ENCODE peak calls at places on chromosomes 2 and 18, in eight cellular contexts. P is neural progenitor cell, E is IMR-90, V is hepatocyte, B is mammary epithelial cell, D is fibroblast of lung, M is A549, J is HCT116. R is an unnamed sample.

GRCh38 chr18:61605376-61606067 is 272.3 kb downstream of the CDH20 start:
- DNase-seq in P (no peak), E (no peak), V (no peak), B (no peak), D (no peak), M (no peak), J (no peak), R (no peak)

GRCh38 chr2:42103829-42104228 is 56.0 kb downstream of the PKDCC start:
- DNase-seq in P (no peak), E (no peak), V (no peak), B (no peak), D (no peak), M (no peak), J (no peak), R (no peak)

GRCh38 chr2:100416939-100417744 is at the start of gene CHST10:
- DNase-seq in P (peak; percentile 85), E (peak; percentile 28), V (peak; percentile 83), B (peak; percentile 21), D (peak; percentile 61), M (peak; percentile 59), J (no peak), R (peak; percentile 36)

GRCh38 chr2:133262888-133263287 is 305.4 kb downstream of the NCKAP5 start:
- DNase-seq in P (peak; percentile 11), E (no peak), V (no peak), B (peak; percentile 19), D (no peak), M (peak; percentile 35), J (no peak), R (no peak)

GRCh38 chr2:211751853-211752252 is 786.7 kb downstream of the ERBB4 start:
- DNase-seq in P (no peak), E (no peak), V (no peak), B (no peak), D (no peak), M (no peak), J (no peak), R (no peak)

GRCh38 chr18:56086176-56086575 is 498.2 kb upstream of the TCF4 start:
- DNase-seq in P (no peak), E (peak; percentile 38), V (no peak), B (no peak), D (peak; percentile 69), M (no peak), J (no peak), R (peak; percentile 74)

GRCh38 chr2:32937602-32938450 is 8.9 kb upstream of the LTBP1 start:
- DNase-seq in P (peak; percentile 66), E (peak; percentile 52), V (peak; percentile 64), B (peak; percentile 43), D (peak; percentile 49), M (no peak), J (peak; percentile 26), R (peak; percentile 46)

GRCh38 chr18:12391487-12392136 is 14.6 kb upstream of the AFG3L2 start:
- DNase-seq in P (peak; percentile 76), E (peak; percentile 75), V (peak; percentile 86), B (peak; percentile 48), D (peak; percentile 52), M (peak; percentile 53), J (peak; percentile 52), R (peak; percentile 30)

GRCh38 chr2:216872624-216873023 is 12.8 kb upstream of the TNP1 start:
- DNase-seq in P (no peak), E (no peak), V (no peak), B (no peak), D (no peak), M (no peak), J (no peak), R (no peak)

GRCh38 chr2:216872040-216872439 is 12.2 kb upstream of the TNP1 start:
- DNase-seq in P (no peak), E (no peak), V (no peak), B (no peak), D (no peak), M (no peak), J (no peak), R (no peak)

GRCh38 chr2:216870508-216871332 is 10.9 kb upstream of the TNP1 start:
- DNase-seq in P (no peak), E (no peak), V (no peak), B (no peak), D (no peak), M (no peak), J (no peak), R (no peak)

GRCh38 chr2:216873573-216873972 is 13.7 kb upstream of the TNP1 start:
- DNase-seq in P (no peak), E (no peak), V (no peak), B (no peak), D (no peak), M (no peak), J (no peak), R (no peak)

DNA sequence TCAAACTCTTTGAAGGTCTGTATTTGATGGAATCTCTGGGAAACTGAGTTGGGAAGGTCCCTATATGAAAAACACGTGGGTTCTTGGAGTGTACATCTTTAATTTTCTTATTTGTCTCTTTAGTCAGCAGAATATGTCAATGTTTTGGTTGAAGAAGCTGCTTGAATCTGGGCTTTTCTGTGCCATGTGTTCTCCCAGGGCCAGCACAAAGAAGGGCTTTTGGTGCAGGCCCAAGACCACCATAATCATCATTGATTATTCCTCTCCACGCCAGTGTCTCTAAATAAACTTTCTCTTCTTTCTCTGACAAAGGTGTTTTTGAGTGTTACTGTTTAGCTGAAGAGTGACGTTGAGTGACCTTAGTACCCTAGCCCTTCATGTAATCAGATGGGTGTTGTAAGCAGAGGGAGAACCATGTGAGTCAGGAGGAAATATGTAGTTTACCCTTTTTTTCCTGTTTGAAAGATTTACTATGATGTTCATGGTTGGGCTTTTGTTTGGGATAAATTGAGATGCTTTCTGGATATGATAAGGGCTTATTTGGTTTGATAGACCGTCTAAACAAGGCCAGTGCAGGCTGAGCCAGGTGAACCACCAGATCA is 11.6 kb upstream of the TNP1 start:
- DNase-seq in P (no peak), E (peak; percentile 29), V (peak; percentile 57), B (no peak), D (no peak), M (no peak), J (no peak), R (no peak)
- H3K27ac ChIP-seq in P (no peak overlapping the region), E (no peak overlapping the region), V (peak overlapping the region; percentile 85), B (no peak overlapping the region), D (no peak overlapping the region), M (no peak overlapping the region), J (no peak overlapping the region), R (no peak overlapping the region)

GRCh38 chr2:147463881-147464520 is 380.8 kb upstream of the ACVR2A start:
- DNase-seq in P (no peak), E (no peak), V (peak; percentile 63), B (no peak), D (no peak), M (peak; percentile 14), J (no peak), R (no peak)
- H3K4me2 ChIP-seq in P (no peak overlapping the region), E (no peak overlapping the region), V (no peak overlapping the region), B (no peak overlapping the region), D (no peak overlapping the region), M (no peak overlapping the region), J (peak overlapping the region; percentile 3), R (no peak overlapping the region)

GRCh38 chr2:156784034-156784433 is 347.9 kb downstream of the GPD2 start:
- DNase-seq in P (no peak), E (no peak), V (no peak), B (no peak), D (no peak), M (no peak), J (no peak), R (no peak)
- H3K27ac ChIP-seq in P (no peak overlapping the region), E (no peak overlapping the region), V (peak overlapping the region; percentile 5), B (no peak overlapping the region), D (no peak overlapping the region), M (no peak overlapping the region), J (no peak overlapping the region), R (no peak overlapping the region)

GRCh38 chr2:174038472-174038871 is 73.3 kb upstream of the SP3 start:
- DNase-seq in P (no peak), E (no peak), V (no peak), B (no peak), D (no peak), M (no peak), J (no peak), R (no peak)

GRCh38 chr2:174039551-174040416 is 74.6 kb upstream of the SP3 start:
- DNase-seq in P (peak; percentile 88), E (peak; percentile 97), V (peak; percentile 95), B (peak; percentile 90), D (peak; percentile 92), M (peak; percentile 95), J (peak; percentile 94), R (peak; percentile 89)

GRCh38 chr2:174035981-174036742 is 71.0 kb upstream of the SP3 start:
- DNase-seq in P (no peak), E (peak; percentile 11), V (no peak), B (peak; percentile 69), D (peak; percentile 55), M (no peak), J (no peak), R (peak; percentile 37)

GRCh38 chr2:174035117-174035516 is 69.9 kb upstream of the SP3 start:
- DNase-seq in P (no peak), E (peak; percentile 39), V (no peak), B (no peak), D (no peak), M (no peak), J (no peak), R (no peak)

DNA sequence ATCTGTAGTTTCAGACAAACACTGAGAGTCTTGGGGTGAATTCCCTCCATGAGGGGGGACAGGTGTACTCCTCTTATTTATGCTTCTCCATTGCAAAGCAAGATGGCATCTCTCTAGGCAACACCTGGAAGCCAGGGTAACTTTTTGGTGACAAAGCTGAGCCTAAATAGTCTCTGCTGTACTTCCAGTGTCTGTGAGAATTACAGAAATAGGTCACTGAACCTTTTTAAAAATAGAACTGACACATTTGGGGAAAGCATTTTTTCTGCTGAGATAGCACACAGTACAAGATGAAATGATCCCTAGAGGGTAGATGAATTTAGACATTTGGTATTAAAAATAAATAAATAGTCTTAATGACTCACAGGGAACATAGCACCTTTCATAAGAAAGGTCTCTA is 71.7 kb upstream of the SP3 start:
- DNase-seq in P (no peak), E (no peak), V (no peak), B (no peak), D (no peak), M (no peak), J (no peak), R (no peak)
- H3K4me2 ChIP-seq in P (no peak overlapping the region), E (no peak overlapping the region), V (no peak overlapping the region), B (peak overlapping the region; percentile 31), D (no peak overlapping the region), M (peak overlapping the region; percentile 35), J (no peak overlapping the region), R (no peak overlapping the region)

GRCh38 chr2:232441147-232441651 is 14.8 kb upstream of the ALPI start:
- DNase-seq in P (no peak), E (no peak), V (no peak), B (no peak), D (no peak), M (no peak), J (no peak), R (no peak)

GRCh38 chr2:232449964-232450363 is 6.0 kb upstream of the ALPI start:
- DNase-seq in P (no peak), E (no peak), V (no peak), B (no peak), D (no peak), M (no peak), J (no peak), R (no peak)

GRCh38 chr2:232444409-232445148 is 11.4 kb upstream of the ALPI start:
- DNase-seq in P (peak; percentile 50), E (peak; percentile 50), V (peak; percentile 69), B (peak; percentile 54), D (peak; percentile 45), M (peak; percentile 85), J (peak; percentile 56), R (peak; percentile 19)

GRCh38 chr2:232447638-232448472 is 8.1 kb upstream of the ALPI start:
- DNase-seq in P (no peak), E (no peak), V (no peak), B (no peak), D (peak; percentile 11), M (no peak), J (no peak), R (no peak)

GRCh38 chr2:232447091-232447620 is 8.8 kb upstream of the ALPI start:
- DNase-seq in P (no peak), E (no peak), V (no peak), B (no peak), D (no peak), M (no peak), J (no peak), R (no peak)
- H3K27ac ChIP-seq in P (no peak overlapping the region), E (no peak overlapping the region), V (no peak overlapping the region), B (no peak overlapping the region), D (no peak overlapping the region), M (no peak overlapping the region), J (no peak overlapping the region), R (no peak overlapping the region)

R was measured in astrocyte.